ENCODE peak calls at places on chromosomes 3 and 15, in four cellular contexts. V, P, W and F are unnamed samples.

GRCh38 chr3:32614956-32615355 is 44.3 kb upstream of the DYNC1LI1 start:
- DNase-seq in V (no peak), P (no peak), W (no peak), F (no peak)

GRCh38 chr3:143445118-143445517 is 325.5 kb downstream of the CHST2 start:
- DNase-seq in V (no peak), P (no peak), W (no peak), F (no peak)

GRCh38 chr3:158792709-158793108 is 9.1 kb upstream of the MFSD1 start:
- DNase-seq in V (no peak), P (no peak), W (no peak), F (no peak)

GRCh38 chr3:195895900-195896360 is 12.4 kb downstream of the TNK2 start:
- DNase-seq in V (peak; percentile 76), P (peak; percentile 84), W (peak; percentile 75), F (peak; percentile 77)

GRCh38 chr3:160180581-160181216 is 44.5 kb upstream of the C3orf80 start:
- DNase-seq in V (no peak), P (no peak), W (peak; percentile 46), F (no peak)

GRCh38 chr3:179452166-179452544 is 885 bp upstream of the GNB4 start:
- DNase-seq in V (no peak), P (no peak), W (no peak), F (no peak)

GRCh38 chr3:109687626-109688025 is 350.3 kb upstream of the DPPA4 start:
- DNase-seq in V (no peak), P (no peak), W (no peak), F (no peak)

GRCh38 chr15:59532770-59533379 is 78.7 kb upstream of the GCNT3 start:
- DNase-seq in V (peak; percentile 50), P (no peak), W (peak; percentile 70), F (peak; percentile 60)

GRCh38 chr3:76369170-76369569 is 583.8 kb upstream of the ZNF717 start:
- DNase-seq in V (no peak), P (no peak), W (peak; percentile 9), F (no peak)

GRCh38 chr15:89360294-89360971 is 25.8 kb upstream of the POLG start:
- DNase-seq in V (no peak), P (no peak), W (no peak), F (no peak)

GRCh38 chr3:198093082-198093679 is 133.2 kb downstream of the LMLN start:
- DNase-seq in V (no peak), P (no peak), W (no peak), F (no peak)

GRCh38 chr3:128784228-128784627 is 58.2 kb downstream of the RAB7A start:
- DNase-seq in V (no peak), P (peak; percentile 75), W (peak; percentile 86), F (peak; percentile 42)

GRCh38 chr3:144770813-144771400 is 799.3 kb downstream of the DIPK2A start:
- DNase-seq in V (no peak), P (no peak), W (peak; percentile 24), F (no peak)

GRCh38 chr15:75508741-75509532 is 57.4 kb upstream of the SIN3A start:
- DNase-seq in V (no peak), P (no peak), W (peak; percentile 57), F (no peak)

GRCh38 chr15:64019764-64020163 is 26.5 kb downstream of the DAPK2 start:
- DNase-seq in V (peak; percentile 68), P (peak; percentile 84), W (no peak), F (peak; percentile 75)

DNA sequence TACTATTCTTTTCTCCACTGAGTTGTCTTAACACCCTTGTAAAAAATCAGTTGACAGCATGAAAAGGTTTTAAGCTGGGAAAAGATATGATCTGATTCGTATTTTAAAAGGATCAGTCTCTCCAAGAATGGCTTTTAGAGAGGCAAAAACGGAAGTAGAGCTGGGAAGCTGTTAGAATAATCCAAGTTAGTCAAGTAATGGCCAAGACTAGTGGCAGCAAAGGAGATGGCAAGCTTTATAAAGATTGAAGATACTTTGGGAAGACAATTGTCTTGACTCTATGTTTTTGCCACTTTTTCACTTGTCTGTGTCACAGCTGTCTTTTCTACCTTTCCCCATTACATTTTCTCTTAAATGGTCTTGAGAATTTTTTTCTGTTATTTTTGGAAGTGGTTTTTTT is 243.5 kb upstream of the MANF start:
- DNase-seq in V (no peak), P (no peak), W (peak; percentile 7), F (no peak)
- TF ChIP-seq POLR2A in V (no peak), P (no peak), W (no peak), F (no peak)

DNA sequence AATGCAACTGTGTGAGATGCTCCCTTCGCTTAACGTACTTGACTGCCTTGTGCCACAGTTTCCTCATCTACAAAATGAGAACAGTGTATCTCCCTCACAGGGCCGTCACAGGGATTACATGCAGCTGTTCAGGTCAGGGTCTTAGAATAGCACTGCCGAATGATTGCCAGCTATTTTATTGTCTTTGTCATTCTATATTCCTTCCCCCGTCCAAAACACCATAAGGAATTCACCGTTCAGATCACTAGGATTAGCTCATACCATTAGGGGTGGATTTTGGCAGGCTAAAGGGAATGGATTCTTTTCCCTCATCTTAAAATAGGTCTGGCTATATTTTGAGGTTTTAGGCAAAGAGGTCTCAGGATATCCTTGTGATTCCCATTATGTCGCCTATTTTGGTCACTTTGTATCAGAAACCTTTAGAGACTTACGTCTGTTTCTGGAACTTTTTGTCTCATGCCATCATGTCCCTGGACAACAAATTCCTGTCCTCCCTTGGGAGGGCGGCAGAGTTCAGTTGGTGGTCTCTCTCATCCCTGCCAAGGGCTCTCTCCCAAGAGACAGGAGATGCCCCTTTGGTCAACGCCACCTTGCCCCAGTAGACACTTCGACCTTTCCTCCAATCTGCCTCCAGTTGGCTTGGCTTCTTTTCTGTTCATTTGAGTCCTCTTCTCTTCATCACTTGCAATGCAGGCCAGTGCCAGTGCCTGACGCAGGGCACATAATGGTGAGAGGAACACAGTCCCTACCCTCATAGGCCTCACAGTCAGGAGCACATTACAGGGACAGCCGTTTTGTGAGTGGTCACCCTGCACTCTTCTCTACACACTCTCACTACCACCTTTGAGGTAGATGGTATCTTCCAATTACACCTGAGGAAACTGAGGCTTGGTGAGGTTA is 171.6 kb upstream of the BHLHE40 start:
- DNase-seq in V (no peak), P (no peak), W (no peak), F (no peak)
- H3K4me3 ChIP-seq in V (no peak overlapping the region), P (no peak overlapping the region), W (no peak overlapping the region), F (no peak overlapping the region)

GRCh38 chr15:41659855-41660234 is 360 bp upstream of the MGA start:
- DNase-seq in V (no peak), P (no peak), W (no peak), F (no peak)

GRCh38 chr15:41661078-41661528 is 898 bp downstream of the MGA start:
- DNase-seq in V (no peak), P (no peak), W (peak; percentile 39), F (no peak)

GRCh38 chr15:41661529-41662225 is 1.5 kb downstream of the MGA start:
- DNase-seq in V (peak; percentile 79), P (peak; percentile 81), W (peak; percentile 93), F (peak; percentile 82)

GRCh38 chr15:41659190-41659589 is 1.0 kb upstream of the MGA start:
- DNase-seq in V (no peak), P (no peak), W (peak; percentile 22), F (no peak)

DNA sequence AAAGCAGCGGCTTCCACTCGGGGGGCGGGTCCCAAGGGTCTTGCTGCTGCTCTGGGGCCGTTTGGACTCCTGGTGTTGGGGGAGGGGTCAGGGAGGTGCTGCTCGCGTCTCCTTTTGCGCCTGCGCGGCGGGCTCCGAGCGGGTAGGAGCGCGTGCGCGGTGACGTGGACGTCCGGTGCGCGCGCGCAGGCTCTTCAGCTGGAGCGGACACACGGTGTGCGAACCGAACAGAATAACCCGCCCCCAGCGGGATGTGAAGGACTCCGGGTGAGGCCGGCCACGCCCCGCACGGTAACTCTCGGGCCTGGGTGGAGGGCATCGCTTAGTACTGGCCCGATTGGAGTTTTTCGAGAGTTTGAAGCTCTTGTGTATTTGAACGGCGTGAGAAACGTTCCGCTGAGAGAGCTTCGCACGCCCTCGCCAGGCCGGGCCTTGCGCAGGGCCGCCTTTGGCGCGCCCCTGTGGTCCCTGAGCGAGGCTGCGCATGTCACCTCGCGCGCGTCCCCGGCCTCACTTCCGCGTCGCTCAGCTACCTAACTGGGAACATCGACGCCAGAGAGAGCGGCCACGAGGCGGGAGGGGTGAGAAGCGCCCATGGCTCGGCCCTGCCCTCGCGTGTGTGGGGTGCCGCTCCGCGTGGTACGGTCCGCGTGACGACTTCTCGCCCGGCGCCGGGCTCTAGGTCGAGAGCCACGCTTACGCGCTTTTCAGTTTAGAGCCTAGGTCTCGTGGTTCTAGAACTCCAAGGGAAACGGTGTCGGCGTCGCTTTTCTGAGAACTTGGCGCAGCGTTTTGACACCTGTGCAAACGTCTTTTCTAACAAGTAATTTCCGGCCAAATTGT is at the start of gene MGA:
- DNase-seq in V (peak; percentile 94), P (peak; percentile 95), W (peak; percentile 92), F (peak; percentile 97)
- TF ChIP-seq POLR2A in V (peak; percentile 60), P (peak; percentile 53), W (peak; percentile 60), F (peak; percentile 35)

DNA sequence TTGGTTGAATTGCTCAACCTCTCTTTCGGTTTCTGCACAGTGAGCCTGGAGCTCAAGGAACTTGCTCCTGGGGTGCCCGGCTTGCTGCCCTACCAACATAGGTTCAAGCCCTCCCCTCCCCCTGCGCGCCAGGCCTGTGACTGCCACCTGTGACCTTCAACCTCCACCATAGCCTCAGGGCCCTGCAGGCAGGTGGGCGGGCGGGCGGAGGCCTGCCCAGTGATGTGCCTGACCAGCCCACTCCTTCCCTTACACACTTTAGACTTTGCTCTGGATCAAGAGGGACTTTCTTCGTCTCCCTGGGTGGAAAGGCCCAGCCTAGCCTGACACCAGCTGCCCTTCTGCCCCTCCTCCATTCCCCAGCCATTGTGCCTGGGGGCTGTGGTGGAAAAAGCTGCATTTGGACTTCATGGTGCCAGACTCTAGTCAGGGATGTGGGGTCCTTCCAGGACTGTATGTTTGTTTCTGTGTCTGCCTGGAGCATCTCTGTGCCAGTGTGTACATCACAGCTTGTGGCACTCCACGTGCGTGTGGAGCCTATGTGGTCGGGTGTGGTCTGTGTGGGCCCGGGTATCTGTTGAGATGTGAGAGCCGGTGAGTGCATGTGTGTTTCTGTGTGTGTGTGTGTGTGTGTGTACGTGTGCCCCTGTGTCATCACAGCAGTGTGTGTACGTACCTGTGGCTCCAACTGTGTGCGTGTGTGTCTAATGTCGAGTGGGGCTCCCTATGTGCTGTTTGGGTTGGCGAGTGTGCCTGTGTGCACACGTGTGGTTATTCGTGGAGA is 9.5 kb downstream of the PRKCD start:
- DNase-seq in V (peak; percentile 75), P (peak; percentile 47), W (peak; percentile 96), F (peak; percentile 79)
- H3K4me3 ChIP-seq in V (no peak overlapping the region), P (no peak overlapping the region), W (peak overlapping the region; percentile 50), F (no peak overlapping the region)

DNA sequence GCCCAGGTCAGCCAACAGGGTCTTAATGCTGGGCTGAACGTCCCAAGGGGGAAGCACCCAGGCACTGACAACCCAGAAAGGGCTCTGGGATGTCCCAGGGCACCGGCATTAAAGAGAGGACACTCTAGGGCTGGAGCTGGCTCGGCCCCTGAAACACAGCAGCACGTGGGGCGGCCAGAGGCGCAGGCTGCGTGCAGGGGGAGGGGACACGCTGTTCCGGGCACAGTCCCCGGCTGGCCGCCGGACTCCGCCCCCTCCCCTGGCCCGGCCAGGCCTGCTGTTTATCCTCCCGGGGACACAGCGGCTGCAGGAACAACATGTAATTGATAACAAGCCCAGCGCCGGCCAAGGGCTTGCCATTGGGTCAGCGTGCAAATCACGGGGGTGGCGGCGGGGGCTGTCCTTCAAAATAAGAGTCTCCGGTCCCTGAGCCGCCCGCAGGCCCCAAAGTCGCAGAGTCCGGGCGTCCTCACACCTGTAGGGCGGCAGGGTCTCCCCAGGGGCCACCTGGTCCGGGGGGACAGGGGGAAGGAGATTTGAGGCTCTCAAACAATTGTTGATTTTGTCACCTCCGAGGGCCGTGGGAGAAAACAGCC is 1.3 kb downstream of the KLF15 start:
- DNase-seq in V (peak; percentile 88), P (peak; percentile 99), W (no peak), F (peak; percentile 91)
- TF ChIP-seq POLR2A in V (peak; percentile 56), P (peak; percentile 56), W (no peak), F (no peak)